ENCODE peak calls at places on chromosomes 16 and 17, in eight cellular contexts. I is AG09319, U is heart right ventricle, E is colonic mucosa, T is HFFc6, K is upper lobe of left lung, P is astrocyte of the spinal cord, B is type B pancreatic cell. L is an unnamed sample.

GRCh38 chr16:56354746-56355145 is 70.6 kb downstream of the AMFR start:
- DNase-seq in I (no peak), U (no peak), E (no peak), T (no peak), K (no peak), P (no peak), B (peak; percentile 55), L (peak; percentile 16)

GRCh38 chr16:59684911-59685310 is 950.8 kb upstream of the GOT2 start:
- DNase-seq in I (no peak), U (no peak), E (no peak), T (peak; percentile 1), K (no peak), P (peak; percentile 3), B (no peak), L (no peak)

GRCh38 chr17:6651483-6652452 is at the start of the genes C17orf100 and MED31:
- DNase-seq in I (peak; percentile 72), U (peak; percentile 97), E (peak; percentile 99), T (peak; percentile 94), K (peak; percentile 99), P (peak; percentile 90), B (peak; percentile 96), L (peak; percentile 97)

GRCh38 chr16:15493416-15494181 is 59.2 kb downstream of the BMERB1 start:
- DNase-seq in I (peak; percentile 94), U (no peak), E (no peak), T (peak; percentile 66), K (no peak), P (peak; percentile 34), B (no peak), L (no peak)

GRCh38 chr17:17959520-17960361 is 12.5 kb downstream of the TOM1L2 start:
- DNase-seq in I (no peak), U (no peak), E (no peak), T (peak; percentile 16), K (no peak), P (peak; percentile 72), B (no peak), L (no peak)

GRCh38 chr17:73743802-73744201 is 99.6 kb upstream of the SDK2 start:
- DNase-seq in I (no peak), U (no peak), E (peak; percentile 27), T (no peak), K (no peak), P (no peak), B (no peak), L (no peak)

GRCh38 chr16:11224096-11224893 is 31.7 kb downstream of the SOCS1 start:
- DNase-seq in I (no peak), U (peak; percentile 78), E (peak; percentile 51), T (no peak), K (peak; percentile 90), P (no peak), B (no peak), L (peak; percentile 87)

GRCh38 chr17:59696682-59697277 is 10.4 kb downstream of the PTRH2 start:
- DNase-seq in I (no peak), U (no peak), E (no peak), T (no peak), K (no peak), P (no peak), B (no peak), L (no peak)

GRCh38 chr16:85151603-85152413 is 39.5 kb upstream of the CIBAR2 start:
- DNase-seq in I (peak; percentile 80), U (peak; percentile 83), E (peak; percentile 60), T (peak; percentile 88), K (no peak), P (peak; percentile 82), B (no peak), L (peak; percentile 96)

GRCh38 chr17:61551255-61551742 is 39.7 kb downstream of the NACA2 start:
- DNase-seq in I (no peak), U (no peak), E (no peak), T (peak; percentile 54), K (no peak), P (peak; percentile 45), B (no peak), L (no peak)

GRCh38 chr17:40095944-40096791 is 4.2 kb downstream of the NR1D1 start:
- DNase-seq in I (no peak), U (no peak), E (peak; percentile 71), T (no peak), K (no peak), P (no peak), B (no peak), L (peak; percentile 67)

GRCh38 chr17:9339958-9340357 is 235.7 kb downstream of the STX8 start:
- DNase-seq in I (no peak), U (no peak), E (no peak), T (no peak), K (no peak), P (no peak), B (no peak), L (no peak)

GRCh38 chr17:59764292-59764741 is 56.9 kb downstream of the VMP1 start:
- DNase-seq in I (no peak), U (no peak), E (no peak), T (no peak), K (no peak), P (peak; percentile 83), B (no peak), L (no peak)

GRCh38 chr17:55699178-55699865 is 23.3 kb downstream of the TMEM100 start:
- DNase-seq in I (no peak), U (no peak), E (no peak), T (no peak), K (no peak), P (no peak), B (no peak), L (no peak)

GRCh38 chr17:50043290-50044148 is 12.4 kb upstream of the ITGA3 start:
- DNase-seq in I (no peak), U (peak; percentile 54), E (peak; percentile 69), T (no peak), K (peak; percentile 57), P (no peak), B (no peak), L (peak; percentile 87)

GRCh38 chr17:17837966-17838962 is 1.5 kb upstream of the SREBF1 start:
- DNase-seq in I (no peak), U (peak; percentile 52), E (peak; percentile 86), T (peak; percentile 19), K (no peak), P (peak; percentile 44), B (no peak), L (peak; percentile 73)

DNA sequence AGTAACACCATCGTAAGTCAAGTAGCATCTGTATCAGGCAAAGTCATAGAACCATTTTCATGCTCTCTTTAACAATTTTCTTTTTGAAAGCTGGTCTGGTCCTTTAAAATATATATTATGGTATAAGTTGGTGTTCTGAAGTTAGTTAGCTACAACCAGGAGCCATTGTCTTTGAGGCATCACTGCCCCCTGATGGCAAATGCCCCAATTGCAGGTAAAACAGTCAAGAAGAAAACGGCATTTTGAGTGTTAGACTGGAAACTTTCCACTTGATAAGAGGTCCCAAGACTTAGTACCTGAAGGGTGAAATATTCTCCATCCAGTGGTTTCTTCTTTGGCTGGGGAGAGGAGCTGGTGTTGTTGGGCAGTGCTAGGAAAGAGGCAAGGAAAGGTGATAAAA is 14.1 kb downstream of the TP53 start:
- DNase-seq in I (no peak), U (no peak), E (peak; percentile 66), T (peak; percentile 1), K (no peak), P (no peak), B (no peak), L (no peak)
- TF ChIP-seq CTCF in I (peak; percentile 28), U (no peak), E (peak; percentile 29), T (peak; percentile 70), K (no peak), P (peak; percentile 39), B (peak; percentile 74), L (no peak)

GRCh38 chr17:5078106-5079028 is at the start of gene ZFP3:
- DNase-seq in I (peak; percentile 35), U (peak; percentile 89), E (peak; percentile 88), T (no peak), K (peak; percentile 97), P (peak; percentile 82), B (no peak), L (peak; percentile 76)
- TF ChIP-seq CTCF in I (peak; percentile 1), U (no peak), E (no peak), T (no peak), K (no peak), P (peak; percentile 6), B (peak; percentile 25), L (no peak)

GRCh38 chr16:78368121-78369102 is 269.0 kb downstream of the WWOX start:
- DNase-seq in I (no peak), U (no peak), E (no peak), T (no peak), K (no peak), P (no peak), B (no peak), L (no peak)
- TF ChIP-seq CTCF in I (no peak), U (no peak), E (no peak), T (no peak), K (no peak), P (no peak), B (no peak), L (no peak)

GRCh38 chr16:3623642-3624041 is 12.2 kb upstream of the SLX4 start:
- DNase-seq in I (no peak), U (no peak), E (no peak), T (no peak), K (no peak), P (no peak), B (no peak), L (no peak)

GRCh38 chr16:3625331-3625730 is 13.9 kb upstream of the SLX4 start:
- DNase-seq in I (no peak), U (no peak), E (no peak), T (no peak), K (no peak), P (no peak), B (peak; percentile 15), L (no peak)

DNA sequence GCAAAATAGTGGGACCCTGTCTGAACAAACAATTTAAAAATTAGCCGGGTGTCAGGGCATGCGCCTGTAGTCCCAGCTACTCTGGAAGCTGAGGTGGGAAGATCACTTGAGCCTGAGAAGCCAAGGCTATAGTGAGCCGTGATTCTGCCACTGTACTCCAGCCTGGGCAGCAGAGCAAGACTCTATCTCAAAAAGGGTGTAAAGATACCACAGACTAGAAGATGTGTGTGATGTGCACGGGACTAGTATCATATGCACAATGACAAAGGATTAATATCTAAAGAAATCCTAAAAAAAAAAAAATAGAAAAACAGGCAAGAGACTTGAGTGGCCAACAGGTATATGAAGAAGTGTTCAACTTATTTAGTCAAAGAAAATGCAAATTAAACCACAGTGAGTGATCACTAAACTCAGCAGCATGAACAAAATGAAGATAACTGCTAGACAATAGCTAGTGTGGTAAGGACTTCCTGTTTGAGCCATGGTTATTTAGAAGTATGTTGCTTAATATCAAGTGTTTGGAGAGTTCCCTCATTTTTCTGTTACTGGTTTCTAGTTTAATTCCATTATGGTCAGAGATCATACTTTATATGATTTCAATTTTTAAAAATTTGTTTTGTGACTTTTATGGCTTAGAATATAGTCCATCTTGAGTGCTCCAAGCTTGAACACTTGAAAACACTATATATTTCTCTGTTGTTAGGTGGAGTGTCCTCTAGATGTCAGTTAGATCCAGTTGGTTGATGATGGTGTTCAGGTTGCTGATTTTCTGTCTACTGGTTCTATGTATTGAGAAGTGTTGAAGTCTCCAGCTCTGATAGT is 14.7 kb upstream of the SLX4 start:
- DNase-seq in I (no peak), U (no peak), E (no peak), T (no peak), K (no peak), P (no peak), B (no peak), L (no peak)
- TF ChIP-seq CTCF in I (no peak), U (no peak), E (no peak), T (no peak), K (no peak), P (no peak), B (no peak), L (no peak)

GRCh38 chr17:32112416-32112815 is 29.9 kb upstream of the RHOT1 start:
- DNase-seq in I (no peak), U (no peak), E (no peak), T (no peak), K (peak; percentile 78), P (no peak), B (peak; percentile 57), L (no peak)
- TF ChIP-seq CTCF in I (no peak), U (no peak), E (no peak), T (peak; percentile 7), K (no peak), P (no peak), B (no peak), L (no peak)

L was measured in tibial artery.